ENCODE peak calls at places on chromosomes 12 and 14, in nine cellular contexts. One of them, this sample, is unnamed.

GRCh38 chr12:62900686-62901272 is 34.2 kb downstream of the PPM1H start:
- DNase-seq in GM12864: no peak
- DNase-seq in A549: no peak
- DNase-seq in renal cortical epithelial cell: no peak
- DNase-seq in EH: no peak
- DNase-seq in ACHN: no peak
- DNase-seq in stimulated activated CD8-positive, alpha-beta memory T cell treated with anti-CD3 and anti-CD28 coated beads, Interleukin-15, amount 100 ng/mL, for 24 hours: no peak
- DNase-seq in left lobe of liver: no peak
- DNase-seq in EL: no peak
- DNase-seq in this sample: no peak

GRCh38 chr14:80095623-80096022 is 115.7 kb downstream of the DIO2 start:
- DNase-seq in GM12864: no peak
- DNase-seq in A549: peak
- DNase-seq in renal cortical epithelial cell: peak
- DNase-seq in EH: peak
- DNase-seq in ACHN: no peak
- DNase-seq in stimulated activated CD8-positive, alpha-beta memory T cell treated with anti-CD3 and anti-CD28 coated beads, Interleukin-15, amount 100 ng/mL, for 24 hours: no peak
- DNase-seq in left lobe of liver: no peak
- DNase-seq in EL: peak
- DNase-seq in this sample: no peak

GRCh38 chr12:1656894-1657293 is 27.9 kb downstream of the WNT5B start:
- DNase-seq in GM12864: no peak
- DNase-seq in A549: no peak
- DNase-seq in renal cortical epithelial cell: no peak
- DNase-seq in EH: no peak
- DNase-seq in ACHN: no peak
- DNase-seq in stimulated activated CD8-positive, alpha-beta memory T cell treated with anti-CD3 and anti-CD28 coated beads, Interleukin-15, amount 100 ng/mL, for 24 hours: no peak
- DNase-seq in left lobe of liver: no peak
- DNase-seq in EL: no peak
- DNase-seq in this sample: no peak

GRCh38 chr12:86712425-86712843 is 456.2 kb upstream of the MGAT4C start:
- DNase-seq in GM12864: no peak
- DNase-seq in A549: peak
- DNase-seq in renal cortical epithelial cell: peak
- DNase-seq in EH: peak
- DNase-seq in ACHN: peak
- DNase-seq in stimulated activated CD8-positive, alpha-beta memory T cell treated with anti-CD3 and anti-CD28 coated beads, Interleukin-15, amount 100 ng/mL, for 24 hours: no peak
- DNase-seq in left lobe of liver: no peak
- DNase-seq in EL: peak
- DNase-seq in this sample: no peak

GRCh38 chr12:32889073-32889760 is 7.4 kb downstream of the PKP2 start:
- DNase-seq in GM12864: no peak
- DNase-seq in A549: no peak
- DNase-seq in renal cortical epithelial cell: no peak
- DNase-seq in EH: no peak
- DNase-seq in ACHN: no peak
- DNase-seq in stimulated activated CD8-positive, alpha-beta memory T cell treated with anti-CD3 and anti-CD28 coated beads, Interleukin-15, amount 100 ng/mL, for 24 hours: no peak
- DNase-seq in left lobe of liver: no peak
- DNase-seq in EL: peak
- DNase-seq in this sample: no peak

GRCh38 chr14:68757618-68758081 is 35.2 kb downstream of the ZFP36L1 start:
- DNase-seq in GM12864: no peak
- DNase-seq in A549: no peak
- DNase-seq in renal cortical epithelial cell: peak
- DNase-seq in EH: peak
- DNase-seq in ACHN: no peak
- DNase-seq in stimulated activated CD8-positive, alpha-beta memory T cell treated with anti-CD3 and anti-CD28 coated beads, Interleukin-15, amount 100 ng/mL, for 24 hours: no peak
- DNase-seq in left lobe of liver: no peak
- DNase-seq in EL: no peak
- DNase-seq in this sample: no peak

GRCh38 chr14:26872510-26872909 is 274.7 kb upstream of the NOVA1 start:
- DNase-seq in GM12864: no peak
- DNase-seq in A549: no peak
- DNase-seq in renal cortical epithelial cell: peak
- DNase-seq in EH: no peak
- DNase-seq in ACHN: no peak
- DNase-seq in stimulated activated CD8-positive, alpha-beta memory T cell treated with anti-CD3 and anti-CD28 coated beads, Interleukin-15, amount 100 ng/mL, for 24 hours: no peak
- DNase-seq in left lobe of liver: no peak
- DNase-seq in EL: no peak
- DNase-seq in this sample: no peak

GRCh38 chr12:96141216-96141944 is 52.8 kb upstream of the ELK3 start:
- DNase-seq in GM12864: no peak
- DNase-seq in A549: no peak
- DNase-seq in renal cortical epithelial cell: peak
- DNase-seq in EH: peak
- DNase-seq in ACHN: peak
- DNase-seq in stimulated activated CD8-positive, alpha-beta memory T cell treated with anti-CD3 and anti-CD28 coated beads, Interleukin-15, amount 100 ng/mL, for 24 hours: no peak
- DNase-seq in left lobe of liver: no peak
- DNase-seq in EL: peak
- DNase-seq in this sample: no peak

GRCh38 chr12:15629108-15629507 is 160.1 kb downstream of the EPS8 start:
- DNase-seq in GM12864: no peak
- DNase-seq in A549: peak
- DNase-seq in renal cortical epithelial cell: peak
- DNase-seq in EH: peak
- DNase-seq in ACHN: peak
- DNase-seq in stimulated activated CD8-positive, alpha-beta memory T cell treated with anti-CD3 and anti-CD28 coated beads, Interleukin-15, amount 100 ng/mL, for 24 hours: no peak
- DNase-seq in left lobe of liver: peak
- DNase-seq in EL: peak
- DNase-seq in this sample: no peak

GRCh38 chr14:61860294-61860918 is 98.2 kb downstream of the SNAPC1 start:
- DNase-seq in GM12864: peak
- DNase-seq in A549: peak
- DNase-seq in renal cortical epithelial cell: peak
- DNase-seq in EH: peak
- DNase-seq in ACHN: peak
- DNase-seq in stimulated activated CD8-positive, alpha-beta memory T cell treated with anti-CD3 and anti-CD28 coated beads, Interleukin-15, amount 100 ng/mL, for 24 hours: peak
- DNase-seq in left lobe of liver: no peak
- DNase-seq in EL: peak
- DNase-seq in this sample: peak

GRCh38 chr14:98370352-98370751 is 901.6 kb downstream of the BCL11B start:
- DNase-seq in GM12864: no peak
- DNase-seq in A549: no peak
- DNase-seq in renal cortical epithelial cell: no peak
- DNase-seq in EH: no peak
- DNase-seq in ACHN: no peak
- DNase-seq in stimulated activated CD8-positive, alpha-beta memory T cell treated with anti-CD3 and anti-CD28 coated beads, Interleukin-15, amount 100 ng/mL, for 24 hours: no peak
- DNase-seq in left lobe of liver: no peak
- DNase-seq in EL: no peak
- DNase-seq in this sample: no peak

GRCh38 chr14:29016050-29016900 is 249.7 kb downstream of the FOXG1 start:
- DNase-seq in GM12864: no peak
- DNase-seq in A549: peak
- DNase-seq in renal cortical epithelial cell: peak
- DNase-seq in EH: peak
- DNase-seq in ACHN: peak
- DNase-seq in stimulated activated CD8-positive, alpha-beta memory T cell treated with anti-CD3 and anti-CD28 coated beads, Interleukin-15, amount 100 ng/mL, for 24 hours: no peak
- DNase-seq in left lobe of liver: peak
- DNase-seq in EL: peak
- DNase-seq in this sample: no peak

GRCh38 chr14:98227000-98227726 is 1044.8 kb downstream of the BCL11B start:
- DNase-seq in GM12864: no peak
- DNase-seq in A549: no peak
- DNase-seq in renal cortical epithelial cell: no peak
- DNase-seq in EH: no peak
- DNase-seq in ACHN: no peak
- DNase-seq in stimulated activated CD8-positive, alpha-beta memory T cell treated with anti-CD3 and anti-CD28 coated beads, Interleukin-15, amount 100 ng/mL, for 24 hours: no peak
- DNase-seq in left lobe of liver: no peak
- DNase-seq in EL: no peak
- DNase-seq in this sample: no peak

GRCh38 chr12:125089083-125089482 is 23.8 kb downstream of the AACS start:
- DNase-seq in GM12864: no peak
- DNase-seq in A549: no peak
- DNase-seq in renal cortical epithelial cell: no peak
- DNase-seq in EH: no peak
- DNase-seq in ACHN: no peak
- DNase-seq in stimulated activated CD8-positive, alpha-beta memory T cell treated with anti-CD3 and anti-CD28 coated beads, Interleukin-15, amount 100 ng/mL, for 24 hours: no peak
- DNase-seq in left lobe of liver: no peak
- DNase-seq in EL: no peak
- DNase-seq in this sample: no peak

GRCh38 chr12:57849035-57849434 is 2.5 kb upstream of the CTDSP2 start:
- DNase-seq in GM12864: no peak
- DNase-seq in A549: no peak
- DNase-seq in renal cortical epithelial cell: no peak
- DNase-seq in EH: no peak
- DNase-seq in ACHN: no peak
- DNase-seq in stimulated activated CD8-positive, alpha-beta memory T cell treated with anti-CD3 and anti-CD28 coated beads, Interleukin-15, amount 100 ng/mL, for 24 hours: no peak
- DNase-seq in left lobe of liver: no peak
- DNase-seq in EL: no peak
- DNase-seq in this sample: no peak

GRCh38 chr12:14843425-14843887 is at the start of gene ART4:
- DNase-seq in GM12864: no peak
- DNase-seq in A549: no peak
- DNase-seq in renal cortical epithelial cell: no peak
- DNase-seq in EH: no peak
- DNase-seq in ACHN: no peak
- DNase-seq in stimulated activated CD8-positive, alpha-beta memory T cell treated with anti-CD3 and anti-CD28 coated beads, Interleukin-15, amount 100 ng/mL, for 24 hours: no peak
- DNase-seq in left lobe of liver: peak
- DNase-seq in EL: no peak
- DNase-seq in this sample: no peak

GRCh38 chr12:108282676-108283075 is 56.4 kb downstream of the CMKLR1 start:
- DNase-seq in GM12864: no peak
- DNase-seq in A549: no peak
- DNase-seq in renal cortical epithelial cell: no peak
- DNase-seq in EH: no peak
- DNase-seq in ACHN: no peak
- DNase-seq in stimulated activated CD8-positive, alpha-beta memory T cell treated with anti-CD3 and anti-CD28 coated beads, Interleukin-15, amount 100 ng/mL, for 24 hours: no peak
- DNase-seq in left lobe of liver: no peak
- DNase-seq in EL: no peak
- DNase-seq in this sample: no peak

GRCh38 chr12:3896851-3897351 is 23.7 kb upstream of the PARP11 start:
- DNase-seq in GM12864: no peak
- DNase-seq in A549: no peak
- DNase-seq in renal cortical epithelial cell: no peak
- DNase-seq in EH: peak
- DNase-seq in ACHN: no peak
- DNase-seq in stimulated activated CD8-positive, alpha-beta memory T cell treated with anti-CD3 and anti-CD28 coated beads, Interleukin-15, amount 100 ng/mL, for 24 hours: no peak
- DNase-seq in left lobe of liver: no peak
- DNase-seq in EL: no peak
- DNase-seq in this sample: no peak

GRCh38 chr12:105289114-105289904 is 41.2 kb upstream of the C12orf75 start:
- DNase-seq in GM12864: no peak
- DNase-seq in A549: no peak
- DNase-seq in renal cortical epithelial cell: peak
- DNase-seq in EH: peak
- DNase-seq in ACHN: no peak
- DNase-seq in stimulated activated CD8-positive, alpha-beta memory T cell treated with anti-CD3 and anti-CD28 coated beads, Interleukin-15, amount 100 ng/mL, for 24 hours: no peak
- DNase-seq in left lobe of liver: no peak
- DNase-seq in EL: peak
- DNase-seq in this sample: no peak

GRCh38 chr12:132413931-132414588 is 75.9 kb upstream of the FBRSL1 start:
- DNase-seq in GM12864: no peak
- DNase-seq in A549: no peak
- DNase-seq in renal cortical epithelial cell: no peak
- DNase-seq in EH: no peak
- DNase-seq in ACHN: peak
- DNase-seq in stimulated activated CD8-positive, alpha-beta memory T cell treated with anti-CD3 and anti-CD28 coated beads, Interleukin-15, amount 100 ng/mL, for 24 hours: no peak
- DNase-seq in left lobe of liver: no peak
- DNase-seq in EL: no peak
- DNase-seq in this sample: no peak

GRCh38 chr12:91171475-91171874 is 11.1 kb downstream of the DCN start:
- DNase-seq in GM12864: no peak
- DNase-seq in A549: no peak
- DNase-seq in renal cortical epithelial cell: no peak
- DNase-seq in EH: no peak
- DNase-seq in ACHN: no peak
- DNase-seq in stimulated activated CD8-positive, alpha-beta memory T cell treated with anti-CD3 and anti-CD28 coated beads, Interleukin-15, amount 100 ng/mL, for 24 hours: no peak
- DNase-seq in left lobe of liver: no peak
- DNase-seq in EL: no peak
- DNase-seq in this sample: no peak

GRCh38 chr12:80702889-80703605 is 4.4 kb upstream of the MYF6 start:
- DNase-seq in GM12864: peak
- DNase-seq in A549: no peak
- DNase-seq in renal cortical epithelial cell: peak
- DNase-seq in EH: peak
- DNase-seq in ACHN: peak
- DNase-seq in stimulated activated CD8-positive, alpha-beta memory T cell treated with anti-CD3 and anti-CD28 coated beads, Interleukin-15, amount 100 ng/mL, for 24 hours: no peak
- DNase-seq in left lobe of liver: peak
- DNase-seq in EL: peak
- DNase-seq in this sample: no peak

GRCh38 chr12:46366771-46367170 is 5.8 kb downstream of the SLC38A2 start:
- DNase-seq in GM12864: no peak
- DNase-seq in A549: no peak
- DNase-seq in renal cortical epithelial cell: no peak
- DNase-seq in EH: no peak
- DNase-seq in ACHN: no peak
- DNase-seq in stimulated activated CD8-positive, alpha-beta memory T cell treated with anti-CD3 and anti-CD28 coated beads, Interleukin-15, amount 100 ng/mL, for 24 hours: no peak
- DNase-seq in left lobe of liver: no peak
- DNase-seq in EL: no peak
- DNase-seq in this sample: no peak

GRCh38 chr14:101808020-101808641 is 46.6 kb downstream of the PPP2R5C start:
- DNase-seq in GM12864: no peak
- DNase-seq in A549: peak
- DNase-seq in renal cortical epithelial cell: peak
- DNase-seq in EH: peak
- DNase-seq in ACHN: peak
- DNase-seq in stimulated activated CD8-positive, alpha-beta memory T cell treated with anti-CD3 and anti-CD28 coated beads, Interleukin-15, amount 100 ng/mL, for 24 hours: no peak
- DNase-seq in left lobe of liver: no peak
- DNase-seq in EL: peak
- DNase-seq in this sample: no peak

GRCh38 chr12:67667276-67668073 is 18.9 kb downstream of the DYRK2 start:
- DNase-seq in GM12864: no peak
- DNase-seq in A549: no peak
- DNase-seq in renal cortical epithelial cell: no peak
- DNase-seq in EH: peak
- DNase-seq in ACHN: no peak
- DNase-seq in stimulated activated CD8-positive, alpha-beta memory T cell treated with anti-CD3 and anti-CD28 coated beads, Interleukin-15, amount 100 ng/mL, for 24 hours: no peak
- DNase-seq in left lobe of liver: peak
- DNase-seq in EL: no peak
- DNase-seq in this sample: no peak

GRCh38 chr12:104219908-104220404 is 4.4 kb downstream of the TXNRD1 start:
- DNase-seq in GM12864: no peak
- DNase-seq in A549: peak
- DNase-seq in renal cortical epithelial cell: peak
- DNase-seq in EH: peak
- DNase-seq in ACHN: peak
- DNase-seq in stimulated activated CD8-positive, alpha-beta memory T cell treated with anti-CD3 and anti-CD28 coated beads, Interleukin-15, amount 100 ng/mL, for 24 hours: peak
- DNase-seq in left lobe of liver: no peak
- DNase-seq in EL: peak
- DNase-seq in this sample: peak

GRCh38 chr12:46410495-46410894 is 37.9 kb upstream of the SLC38A2 start:
- DNase-seq in GM12864: no peak
- DNase-seq in A549: no peak
- DNase-seq in renal cortical epithelial cell: peak
- DNase-seq in EH: peak
- DNase-seq in ACHN: no peak
- DNase-seq in stimulated activated CD8-positive, alpha-beta memory T cell treated with anti-CD3 and anti-CD28 coated beads, Interleukin-15, amount 100 ng/mL, for 24 hours: no peak
- DNase-seq in left lobe of liver: no peak
- DNase-seq in EL: no peak
- DNase-seq in this sample: no peak

GRCh38 chr12:102631274-102631673 is 150.9 kb upstream of the IGF1 start:
- DNase-seq in GM12864: no peak
- DNase-seq in A549: peak
- DNase-seq in renal cortical epithelial cell: peak
- DNase-seq in EH: peak
- DNase-seq in ACHN: peak
- DNase-seq in stimulated activated CD8-positive, alpha-beta memory T cell treated with anti-CD3 and anti-CD28 coated beads, Interleukin-15, amount 100 ng/mL, for 24 hours: no peak
- DNase-seq in left lobe of liver: no peak
- DNase-seq in EL: peak
- DNase-seq in this sample: no peak